ENCODE peak calls at places on chromosomes 16 and 17, in ten cellular contexts. One of them, this sample, is unnamed.

GRCh38 chr16:64657316-64658011 is 464.4 kb downstream of the CDH11 start:
- DNase-seq in AG09319: no peak
- DNase-seq in GM04503: peak; percentile 3
- DNase-seq in mesendoderm: no peak
- DNase-seq in stimulated activated CD4-positive, alpha-beta T cell treated with anti-CD3 and anti-CD28 coated beads, Interleukin-1b, Interleukin-23, amount 100 ng/mL, for 1 hour: no peak
- DNase-seq in foreskin fibroblast: no peak
- DNase-seq in OCI-LY7: no peak
- DNase-seq in T-helper 1 cell: no peak
- DNase-seq in HFF-Myc: no peak
- DNase-seq in activated naive CD4-positive, alpha-beta T cell: no peak
- DNase-seq in this sample: no peak

GRCh38 chr16:11024333-11025053 is 80.1 kb downstream of the CLEC16A start:
- DNase-seq in AG09319: no peak
- DNase-seq in GM04503: no peak
- DNase-seq in mesendoderm: no peak
- DNase-seq in stimulated activated CD4-positive, alpha-beta T cell treated with anti-CD3 and anti-CD28 coated beads, Interleukin-1b, Interleukin-23, amount 100 ng/mL, for 1 hour: no peak
- DNase-seq in foreskin fibroblast: no peak
- DNase-seq in OCI-LY7: no peak
- DNase-seq in T-helper 1 cell: no peak
- DNase-seq in HFF-Myc: no peak
- DNase-seq in activated naive CD4-positive, alpha-beta T cell: no peak
- DNase-seq in this sample: no peak

GRCh38 chr16:89618114-89618999 is 4.9 kb downstream of the DPEP1 start:
- DNase-seq in AG09319: no peak
- DNase-seq in GM04503: no peak
- DNase-seq in mesendoderm: no peak
- DNase-seq in stimulated activated CD4-positive, alpha-beta T cell treated with anti-CD3 and anti-CD28 coated beads, Interleukin-1b, Interleukin-23, amount 100 ng/mL, for 1 hour: no peak
- DNase-seq in foreskin fibroblast: no peak
- DNase-seq in OCI-LY7: no peak
- DNase-seq in T-helper 1 cell: no peak
- DNase-seq in HFF-Myc: no peak
- DNase-seq in activated naive CD4-positive, alpha-beta T cell: no peak
- DNase-seq in this sample: no peak

GRCh38 chr16:72455743-72456659 is 284.0 kb upstream of the PMFBP1 start:
- DNase-seq in AG09319: no peak
- DNase-seq in GM04503: no peak
- DNase-seq in mesendoderm: no peak
- DNase-seq in stimulated activated CD4-positive, alpha-beta T cell treated with anti-CD3 and anti-CD28 coated beads, Interleukin-1b, Interleukin-23, amount 100 ng/mL, for 1 hour: no peak
- DNase-seq in foreskin fibroblast: no peak
- DNase-seq in OCI-LY7: peak; percentile 14
- DNase-seq in T-helper 1 cell: no peak
- DNase-seq in HFF-Myc: no peak
- DNase-seq in activated naive CD4-positive, alpha-beta T cell: no peak
- DNase-seq in this sample: no peak

GRCh38 chr16:70694088-70694487 is 8.2 kb upstream of the MTSS2 start:
- DNase-seq in AG09319: peak; percentile 45
- DNase-seq in GM04503: peak; percentile 88
- DNase-seq in mesendoderm: peak; percentile 98
- DNase-seq in stimulated activated CD4-positive, alpha-beta T cell treated with anti-CD3 and anti-CD28 coated beads, Interleukin-1b, Interleukin-23, amount 100 ng/mL, for 1 hour: no peak
- DNase-seq in foreskin fibroblast: peak; percentile 89
- DNase-seq in OCI-LY7: no peak
- DNase-seq in T-helper 1 cell: no peak
- DNase-seq in HFF-Myc: peak; percentile 77
- DNase-seq in activated naive CD4-positive, alpha-beta T cell: no peak
- DNase-seq in this sample: no peak

GRCh38 chr17:12296120-12296727 is 275.5 kb downstream of the MAP2K4 start:
- DNase-seq in AG09319: no peak
- DNase-seq in GM04503: no peak
- DNase-seq in mesendoderm: peak; percentile 42
- DNase-seq in stimulated activated CD4-positive, alpha-beta T cell treated with anti-CD3 and anti-CD28 coated beads, Interleukin-1b, Interleukin-23, amount 100 ng/mL, for 1 hour: no peak
- DNase-seq in foreskin fibroblast: no peak
- DNase-seq in OCI-LY7: no peak
- DNase-seq in T-helper 1 cell: no peak
- DNase-seq in HFF-Myc: no peak
- DNase-seq in activated naive CD4-positive, alpha-beta T cell: no peak
- DNase-seq in this sample: no peak

GRCh38 chr16:57646388-57647039 is 18.1 kb downstream of the ADGRG1 start:
- DNase-seq in AG09319: no peak
- DNase-seq in GM04503: no peak
- DNase-seq in mesendoderm: no peak
- DNase-seq in stimulated activated CD4-positive, alpha-beta T cell treated with anti-CD3 and anti-CD28 coated beads, Interleukin-1b, Interleukin-23, amount 100 ng/mL, for 1 hour: no peak
- DNase-seq in foreskin fibroblast: no peak
- DNase-seq in OCI-LY7: no peak
- DNase-seq in T-helper 1 cell: no peak
- DNase-seq in HFF-Myc: no peak
- DNase-seq in activated naive CD4-positive, alpha-beta T cell: no peak
- DNase-seq in this sample: no peak

GRCh38 chr16:56102159-56102798 is 89.0 kb upstream of the GNAO1 start:
- DNase-seq in AG09319: no peak
- DNase-seq in GM04503: no peak
- DNase-seq in mesendoderm: peak; percentile 18
- DNase-seq in stimulated activated CD4-positive, alpha-beta T cell treated with anti-CD3 and anti-CD28 coated beads, Interleukin-1b, Interleukin-23, amount 100 ng/mL, for 1 hour: no peak
- DNase-seq in foreskin fibroblast: no peak
- DNase-seq in OCI-LY7: no peak
- DNase-seq in T-helper 1 cell: no peak
- DNase-seq in HFF-Myc: no peak
- DNase-seq in activated naive CD4-positive, alpha-beta T cell: no peak
- DNase-seq in this sample: peak; percentile 5

GRCh38 chr16:79093554-79093967 is 507.0 kb downstream of the MAF start:
- DNase-seq in AG09319: no peak
- DNase-seq in GM04503: no peak
- DNase-seq in mesendoderm: no peak
- DNase-seq in stimulated activated CD4-positive, alpha-beta T cell treated with anti-CD3 and anti-CD28 coated beads, Interleukin-1b, Interleukin-23, amount 100 ng/mL, for 1 hour: no peak
- DNase-seq in foreskin fibroblast: no peak
- DNase-seq in OCI-LY7: no peak
- DNase-seq in T-helper 1 cell: no peak
- DNase-seq in HFF-Myc: no peak
- DNase-seq in activated naive CD4-positive, alpha-beta T cell: no peak
- DNase-seq in this sample: no peak

GRCh38 chr17:40622509-40622928 is 25.1 kb downstream of the SMARCE1 start:
- DNase-seq in AG09319: no peak
- DNase-seq in GM04503: no peak
- DNase-seq in mesendoderm: no peak
- DNase-seq in stimulated activated CD4-positive, alpha-beta T cell treated with anti-CD3 and anti-CD28 coated beads, Interleukin-1b, Interleukin-23, amount 100 ng/mL, for 1 hour: no peak
- DNase-seq in foreskin fibroblast: no peak
- DNase-seq in OCI-LY7: no peak
- DNase-seq in T-helper 1 cell: no peak
- DNase-seq in HFF-Myc: no peak
- DNase-seq in activated naive CD4-positive, alpha-beta T cell: no peak
- DNase-seq in this sample: no peak

GRCh38 chr16:4391635-4392381 is 20.2 kb downstream of the VASN start:
- DNase-seq in AG09319: no peak
- DNase-seq in GM04503: no peak
- DNase-seq in mesendoderm: peak; percentile 77
- DNase-seq in stimulated activated CD4-positive, alpha-beta T cell treated with anti-CD3 and anti-CD28 coated beads, Interleukin-1b, Interleukin-23, amount 100 ng/mL, for 1 hour: no peak
- DNase-seq in foreskin fibroblast: no peak
- DNase-seq in OCI-LY7: no peak
- DNase-seq in T-helper 1 cell: no peak
- DNase-seq in HFF-Myc: no peak
- DNase-seq in activated naive CD4-positive, alpha-beta T cell: no peak
- DNase-seq in this sample: no peak

GRCh38 chr17:46842835-46843234 is 8.5 kb upstream of the WNT9B start:
- DNase-seq in AG09319: no peak
- DNase-seq in GM04503: no peak
- DNase-seq in mesendoderm: peak; percentile 53
- DNase-seq in stimulated activated CD4-positive, alpha-beta T cell treated with anti-CD3 and anti-CD28 coated beads, Interleukin-1b, Interleukin-23, amount 100 ng/mL, for 1 hour: no peak
- DNase-seq in foreskin fibroblast: no peak
- DNase-seq in OCI-LY7: no peak
- DNase-seq in T-helper 1 cell: no peak
- DNase-seq in HFF-Myc: no peak
- DNase-seq in activated naive CD4-positive, alpha-beta T cell: no peak
- DNase-seq in this sample: no peak

GRCh38 chr16:87369796-87370719 is 13.5 kb downstream of the FBXO31 start:
- DNase-seq in AG09319: no peak
- DNase-seq in GM04503: no peak
- DNase-seq in mesendoderm: no peak
- DNase-seq in stimulated activated CD4-positive, alpha-beta T cell treated with anti-CD3 and anti-CD28 coated beads, Interleukin-1b, Interleukin-23, amount 100 ng/mL, for 1 hour: no peak
- DNase-seq in foreskin fibroblast: no peak
- DNase-seq in OCI-LY7: no peak
- DNase-seq in T-helper 1 cell: no peak
- DNase-seq in HFF-Myc: no peak
- DNase-seq in activated naive CD4-positive, alpha-beta T cell: no peak
- DNase-seq in this sample: no peak

GRCh38 chr17:19003543-19003965 is 1.0 kb downstream of the FAM83G start:
- DNase-seq in AG09319: no peak
- DNase-seq in GM04503: no peak
- DNase-seq in mesendoderm: no peak
- DNase-seq in stimulated activated CD4-positive, alpha-beta T cell treated with anti-CD3 and anti-CD28 coated beads, Interleukin-1b, Interleukin-23, amount 100 ng/mL, for 1 hour: no peak
- DNase-seq in foreskin fibroblast: no peak
- DNase-seq in OCI-LY7: peak; percentile 31
- DNase-seq in T-helper 1 cell: no peak
- DNase-seq in HFF-Myc: no peak
- DNase-seq in activated naive CD4-positive, alpha-beta T cell: no peak
- DNase-seq in this sample: no peak

GRCh38 chr17:75807861-75808260 is 23.3 kb downstream of the UNK start:
- DNase-seq in AG09319: no peak
- DNase-seq in GM04503: no peak
- DNase-seq in mesendoderm: no peak
- DNase-seq in stimulated activated CD4-positive, alpha-beta T cell treated with anti-CD3 and anti-CD28 coated beads, Interleukin-1b, Interleukin-23, amount 100 ng/mL, for 1 hour: no peak
- DNase-seq in foreskin fibroblast: no peak
- DNase-seq in OCI-LY7: no peak
- DNase-seq in T-helper 1 cell: no peak
- DNase-seq in HFF-Myc: no peak
- DNase-seq in activated naive CD4-positive, alpha-beta T cell: no peak
- DNase-seq in this sample: no peak

GRCh38 chr17:81127526-81128177 is 37.7 kb upstream of the PVALEF start:
- DNase-seq in AG09319: no peak
- DNase-seq in GM04503: no peak
- DNase-seq in mesendoderm: no peak
- DNase-seq in stimulated activated CD4-positive, alpha-beta T cell treated with anti-CD3 and anti-CD28 coated beads, Interleukin-1b, Interleukin-23, amount 100 ng/mL, for 1 hour: no peak
- DNase-seq in foreskin fibroblast: no peak
- DNase-seq in OCI-LY7: no peak
- DNase-seq in T-helper 1 cell: no peak
- DNase-seq in HFF-Myc: no peak
- DNase-seq in activated naive CD4-positive, alpha-beta T cell: no peak
- DNase-seq in this sample: no peak

GRCh38 chr16:67965668-67966548 is 2.5 kb downstream of the SLC12A4 start:
- DNase-seq in AG09319: no peak
- DNase-seq in GM04503: no peak
- DNase-seq in mesendoderm: no peak
- DNase-seq in stimulated activated CD4-positive, alpha-beta T cell treated with anti-CD3 and anti-CD28 coated beads, Interleukin-1b, Interleukin-23, amount 100 ng/mL, for 1 hour: no peak
- DNase-seq in foreskin fibroblast: no peak
- DNase-seq in OCI-LY7: no peak
- DNase-seq in T-helper 1 cell: no peak
- DNase-seq in HFF-Myc: no peak
- DNase-seq in activated naive CD4-positive, alpha-beta T cell: no peak
- DNase-seq in this sample: no peak

GRCh38 chr17:64103751-64104364 is 26.1 kb downstream of the ERN1 start:
- DNase-seq in AG09319: no peak
- DNase-seq in GM04503: no peak
- DNase-seq in mesendoderm: no peak
- DNase-seq in stimulated activated CD4-positive, alpha-beta T cell treated with anti-CD3 and anti-CD28 coated beads, Interleukin-1b, Interleukin-23, amount 100 ng/mL, for 1 hour: no peak
- DNase-seq in foreskin fibroblast: peak; percentile 53
- DNase-seq in OCI-LY7: peak; percentile 63
- DNase-seq in T-helper 1 cell: no peak
- DNase-seq in HFF-Myc: no peak
- DNase-seq in activated naive CD4-positive, alpha-beta T cell: no peak
- DNase-seq in this sample: no peak

GRCh38 chr16:66483689-66484452 is 56.8 kb downstream of the BEAN1 start:
- DNase-seq in AG09319: no peak
- DNase-seq in GM04503: no peak
- DNase-seq in mesendoderm: peak; percentile 82
- DNase-seq in stimulated activated CD4-positive, alpha-beta T cell treated with anti-CD3 and anti-CD28 coated beads, Interleukin-1b, Interleukin-23, amount 100 ng/mL, for 1 hour: peak; percentile 51
- DNase-seq in foreskin fibroblast: peak; percentile 46
- DNase-seq in OCI-LY7: peak; percentile 77
- DNase-seq in T-helper 1 cell: peak; percentile 47
- DNase-seq in HFF-Myc: peak; percentile 21
- DNase-seq in activated naive CD4-positive, alpha-beta T cell: peak; percentile 61
- DNase-seq in this sample: peak; percentile 79

GRCh38 chr16:84144859-84145639 is at the start of the genes DNAAF1 and HSDL1:
- DNase-seq in AG09319: peak; percentile 45
- DNase-seq in GM04503: no peak
- DNase-seq in mesendoderm: peak; percentile 91
- DNase-seq in stimulated activated CD4-positive, alpha-beta T cell treated with anti-CD3 and anti-CD28 coated beads, Interleukin-1b, Interleukin-23, amount 100 ng/mL, for 1 hour: peak; percentile 93
- DNase-seq in foreskin fibroblast: peak; percentile 77
- DNase-seq in OCI-LY7: peak; percentile 92
- DNase-seq in T-helper 1 cell: peak; percentile 89
- DNase-seq in HFF-Myc: peak; percentile 22
- DNase-seq in activated naive CD4-positive, alpha-beta T cell: peak; percentile 96
- DNase-seq in this sample: peak; percentile 97

GRCh38 chr17:66551839-66552238 is 249.4 kb downstream of the PRKCA start:
- DNase-seq in AG09319: no peak
- DNase-seq in GM04503: no peak
- DNase-seq in mesendoderm: no peak
- DNase-seq in stimulated activated CD4-positive, alpha-beta T cell treated with anti-CD3 and anti-CD28 coated beads, Interleukin-1b, Interleukin-23, amount 100 ng/mL, for 1 hour: no peak
- DNase-seq in foreskin fibroblast: no peak
- DNase-seq in OCI-LY7: no peak
- DNase-seq in T-helper 1 cell: no peak
- DNase-seq in HFF-Myc: no peak
- DNase-seq in activated naive CD4-positive, alpha-beta T cell: no peak
- DNase-seq in this sample: no peak

GRCh38 chr17:80168371-80168770 is 1.5 kb upstream of the CARD14 start:
- DNase-seq in AG09319: no peak
- DNase-seq in GM04503: no peak
- DNase-seq in mesendoderm: no peak
- DNase-seq in stimulated activated CD4-positive, alpha-beta T cell treated with anti-CD3 and anti-CD28 coated beads, Interleukin-1b, Interleukin-23, amount 100 ng/mL, for 1 hour: no peak
- DNase-seq in foreskin fibroblast: no peak
- DNase-seq in OCI-LY7: no peak
- DNase-seq in T-helper 1 cell: no peak
- DNase-seq in HFF-Myc: no peak
- DNase-seq in activated naive CD4-positive, alpha-beta T cell: no peak
- DNase-seq in this sample: no peak

GRCh38 chr17:48051706-48052486 is 3.7 kb downstream of the NFE2L1 start:
- DNase-seq in AG09319: peak; percentile 84
- DNase-seq in GM04503: peak; percentile 89
- DNase-seq in mesendoderm: no peak
- DNase-seq in stimulated activated CD4-positive, alpha-beta T cell treated with anti-CD3 and anti-CD28 coated beads, Interleukin-1b, Interleukin-23, amount 100 ng/mL, for 1 hour: no peak
- DNase-seq in foreskin fibroblast: peak; percentile 56
- DNase-seq in OCI-LY7: no peak
- DNase-seq in T-helper 1 cell: no peak
- DNase-seq in HFF-Myc: no peak
- DNase-seq in activated naive CD4-positive, alpha-beta T cell: no peak
- DNase-seq in this sample: no peak

GRCh38 chr17:78226752-78227454 is 4.5 kb upstream of the TMEM235 start:
- DNase-seq in AG09319: no peak
- DNase-seq in GM04503: no peak
- DNase-seq in mesendoderm: no peak
- DNase-seq in stimulated activated CD4-positive, alpha-beta T cell treated with anti-CD3 and anti-CD28 coated beads, Interleukin-1b, Interleukin-23, amount 100 ng/mL, for 1 hour: no peak
- DNase-seq in foreskin fibroblast: no peak
- DNase-seq in OCI-LY7: no peak
- DNase-seq in T-helper 1 cell: no peak
- DNase-seq in HFF-Myc: no peak
- DNase-seq in activated naive CD4-positive, alpha-beta T cell: no peak
- DNase-seq in this sample: no peak

GRCh38 chr17:39513256-39513655 is 52.0 kb downstream of the CDK12 start:
- DNase-seq in AG09319: no peak
- DNase-seq in GM04503: no peak
- DNase-seq in mesendoderm: no peak
- DNase-seq in stimulated activated CD4-positive, alpha-beta T cell treated with anti-CD3 and anti-CD28 coated beads, Interleukin-1b, Interleukin-23, amount 100 ng/mL, for 1 hour: no peak
- DNase-seq in foreskin fibroblast: no peak
- DNase-seq in OCI-LY7: no peak
- DNase-seq in T-helper 1 cell: no peak
- DNase-seq in HFF-Myc: no peak
- DNase-seq in activated naive CD4-positive, alpha-beta T cell: no peak
- DNase-seq in this sample: no peak

GRCh38 chr16:63983401-63983800 is 1138.5 kb downstream of the CDH11 start:
- DNase-seq in AG09319: no peak
- DNase-seq in GM04503: no peak
- DNase-seq in mesendoderm: peak; percentile 58
- DNase-seq in stimulated activated CD4-positive, alpha-beta T cell treated with anti-CD3 and anti-CD28 coated beads, Interleukin-1b, Interleukin-23, amount 100 ng/mL, for 1 hour: no peak
- DNase-seq in foreskin fibroblast: no peak
- DNase-seq in OCI-LY7: no peak
- DNase-seq in T-helper 1 cell: no peak
- DNase-seq in HFF-Myc: no peak
- DNase-seq in activated naive CD4-positive, alpha-beta T cell: no peak
- DNase-seq in this sample: no peak

GRCh38 chr16:66320774-66321173 is 45.7 kb upstream of the CDH5 start:
- DNase-seq in AG09319: no peak
- DNase-seq in GM04503: no peak
- DNase-seq in mesendoderm: no peak
- DNase-seq in stimulated activated CD4-positive, alpha-beta T cell treated with anti-CD3 and anti-CD28 coated beads, Interleukin-1b, Interleukin-23, amount 100 ng/mL, for 1 hour: no peak
- DNase-seq in foreskin fibroblast: no peak
- DNase-seq in OCI-LY7: no peak
- DNase-seq in T-helper 1 cell: no peak
- DNase-seq in HFF-Myc: no peak
- DNase-seq in activated naive CD4-positive, alpha-beta T cell: no peak
- DNase-seq in this sample: no peak

GRCh38 chr17:17874478-17874877 is 37.7 kb upstream of the SREBF1 start:
- DNase-seq in AG09319: no peak
- DNase-seq in GM04503: no peak
- DNase-seq in mesendoderm: peak; percentile 59
- DNase-seq in stimulated activated CD4-positive, alpha-beta T cell treated with anti-CD3 and anti-CD28 coated beads, Interleukin-1b, Interleukin-23, amount 100 ng/mL, for 1 hour: no peak
- DNase-seq in foreskin fibroblast: peak; percentile 92
- DNase-seq in OCI-LY7: no peak
- DNase-seq in T-helper 1 cell: no peak
- DNase-seq in HFF-Myc: peak; percentile 71
- DNase-seq in activated naive CD4-positive, alpha-beta T cell: no peak
- DNase-seq in this sample: no peak

This sample was measured in frontal cortex.